ENCODE peak calls at places on chromosomes 5 and 9, in eight cellular contexts. I is KG1; N is stimulated activated CD4-positive, alpha-beta T cell treated with anti-CD3 and anti-CD28 coated beads, Interleukin-2, amount 100 ng/mL, for 24 hours; Q is naive thymus-derived CD8-positive, alpha-beta T cell; R is GM13977; C is NCI-H460; G is myocyte; W is activated CD4-positive, CD25-positive, alpha-beta regulatory T cell treated with anti-CD3 and anti-CD28 coated beads, Interleukin-2, amount 50 U/mL, for 16 hours. E is an unnamed sample.

GRCh38 chr5:148829734-148830133 is 3.3 kb downstream of the ADRB2 start:
- DNase-seq in I (no peak), N (no peak), Q (no peak), R (no peak), C (no peak), G (no peak), W (no peak), E (no peak)

GRCh38 chr5:172943283-172943841 is 15.9 kb upstream of the RPL26L1 start:
- DNase-seq in I (no peak), N (no peak), Q (no peak), R (no peak), C (no peak), G (peak), W (no peak), E (no peak)

GRCh38 chr5:1494780-1495524 is 28.8 kb downstream of the LPCAT1 start:
- DNase-seq in I (peak), N (no peak), Q (no peak), R (no peak), C (no peak), G (no peak), W (no peak), E (no peak)

GRCh38 chr5:124263680-124264491 is 482.6 kb downstream of the ZNF608 start:
- DNase-seq in I (no peak), N (no peak), Q (no peak), R (no peak), C (no peak), G (peak), W (no peak), E (no peak)

GRCh38 chr5:74313896-74314295 is 326.6 kb downstream of the ENC1 start:
- DNase-seq in I (no peak), N (no peak), Q (no peak), R (no peak), C (no peak), G (no peak), W (no peak), E (no peak)

GRCh38 chr9:132207839-132208615 is 46.2 kb downstream of the NTNG2 start:
- DNase-seq in I (no peak), N (no peak), Q (no peak), R (no peak), C (no peak), G (peak), W (no peak), E (no peak)

GRCh38 chr9:94199776-94200175 is 59.3 kb upstream of the ZNF169 start:
- DNase-seq in I (no peak), N (no peak), Q (no peak), R (no peak), C (no peak), G (no peak), W (no peak), E (no peak)

GRCh38 chr5:67350185-67350584 is 153.6 kb upstream of the CD180 start:
- DNase-seq in I (no peak), N (no peak), Q (no peak), R (no peak), C (no peak), G (no peak), W (no peak), E (no peak)

GRCh38 chr5:144710620-144711019 is 539.9 kb downstream of the KCTD16 start:
- DNase-seq in I (no peak), N (no peak), Q (no peak), R (no peak), C (no peak), G (no peak), W (no peak), E (no peak)

GRCh38 chr5:5340206-5340729 is 82.2 kb upstream of the ICE1 start:
- DNase-seq in I (no peak), N (no peak), Q (no peak), R (no peak), C (peak), G (peak), W (no peak), E (no peak)

GRCh38 chr5:154566146-154566680 is 88.2 kb upstream of the HAND1 start:
- DNase-seq in I (no peak), N (no peak), Q (no peak), R (no peak), C (no peak), G (no peak), W (no peak), E (no peak)

GRCh38 chr5:126369995-126370731 is 53.0 kb upstream of the GRAMD2B start:
- DNase-seq in I (no peak), N (no peak), Q (no peak), R (no peak), C (no peak), G (no peak), W (no peak), E (no peak)

GRCh38 chr9:38196721-38197120 is 127.7 kb upstream of the SHB start:
- DNase-seq in I (no peak), N (no peak), Q (no peak), R (no peak), C (no peak), G (no peak), W (no peak), E (no peak)

GRCh38 chr5:145847499-145848497 is 12.7 kb upstream of the PRELID2 start:
- DNase-seq in I (no peak), N (no peak), Q (no peak), R (no peak), C (no peak), G (peak), W (no peak), E (no peak)

GRCh38 chr9:116928283-116928682 is 241.2 kb downstream of the TRIM32 start:
- DNase-seq in I (no peak), N (no peak), Q (no peak), R (no peak), C (no peak), G (no peak), W (no peak), E (no peak)

GRCh38 chr5:34522599-34523381 is 133.3 kb upstream of the RAI14 start:
- DNase-seq in I (peak), N (peak), Q (peak), R (peak), C (peak), G (peak), W (peak), E (peak)

GRCh38 chr9:120890415-120891254 is 13.6 kb upstream of the PHF19 start:
- DNase-seq in I (no peak), N (no peak), Q (no peak), R (no peak), C (no peak), G (no peak), W (no peak), E (peak)

GRCh38 chr5:76742586-76742985 is 26.7 kb downstream of the F2R start:
- DNase-seq in I (no peak), N (no peak), Q (no peak), R (no peak), C (no peak), G (no peak), W (no peak), E (no peak)

GRCh38 chr9:128246471-128246870 is 29.3 kb downstream of the GOLGA2 start:
- DNase-seq in I (peak), N (no peak), Q (no peak), R (no peak), C (no peak), G (no peak), W (no peak), E (no peak)

GRCh38 chr9:21764736-21765245 is 37.6 kb upstream of the MTAP start:
- DNase-seq in I (no peak), N (no peak), Q (no peak), R (no peak), C (no peak), G (no peak), W (no peak), E (no peak)

GRCh38 chr9:33719581-33720374 is 75.6 kb upstream of the PRSS3 start:
- DNase-seq in I (no peak), N (peak), Q (peak), R (peak), C (peak), G (no peak), W (no peak), E (peak)

GRCh38 chr5:157912621-157913325 is 53.8 kb upstream of the CLINT1 start:
- DNase-seq in I (no peak), N (no peak), Q (no peak), R (no peak), C (no peak), G (no peak), W (no peak), E (no peak)

GRCh38 chr9:109414125-109414785 is 83.9 kb downstream of the PTPN3 start:
- DNase-seq in I (no peak), N (no peak), Q (no peak), R (no peak), C (no peak), G (no peak), W (no peak), E (no peak)

GRCh38 chr5:58674711-58675110 is 91.8 kb downstream of the RAB3C start:
- DNase-seq in I (no peak), N (no peak), Q (no peak), R (no peak), C (no peak), G (no peak), W (no peak), E (no peak)

GRCh38 chr5:4941957-4942830 is 197.9 kb upstream of the ADAMTS16 start:
- DNase-seq in I (no peak), N (peak), Q (no peak), R (peak), C (no peak), G (no peak), W (no peak), E (peak)

GRCh38 chr5:5969942-5970483 is 408.3 kb downstream of the MED10 start:
- DNase-seq in I (no peak), N (no peak), Q (no peak), R (no peak), C (no peak), G (no peak), W (no peak), E (no peak)

GRCh38 chr5:74294231-74294705 is 346.3 kb downstream of the ENC1 start:
- DNase-seq in I (peak), N (no peak), Q (no peak), R (peak), C (no peak), G (peak), W (no peak), E (no peak)

GRCh38 chr5:35954175-35954574 is 15.8 kb upstream of the CAPSL start:
- DNase-seq in I (no peak), N (no peak), Q (peak), R (no peak), C (no peak), G (no peak), W (no peak), E (peak)

GRCh38 chr5:119323630-119324000 is 32.2 kb upstream of the TNFAIP8 start:
- DNase-seq in I (no peak), N (no peak), Q (no peak), R (no peak), C (peak), G (peak), W (no peak), E (no peak)

GRCh38 chr5:139460457-139460856 is 2.1 kb downstream of the ECSCR start:
- DNase-seq in I (no peak), N (no peak), Q (no peak), R (no peak), C (no peak), G (peak), W (no peak), E (no peak)

GRCh38 chr9:99326112-99326916 is 104.2 kb downstream of the SEC61B start:
- DNase-seq in I (no peak), N (no peak), Q (no peak), R (no peak), C (no peak), G (peak), W (no peak), E (no peak)

GRCh38 chr5:32329395-32329834 is 16.7 kb upstream of the MTMR12 start:
- DNase-seq in I (peak), N (peak), Q (peak), R (peak), C (peak), G (peak), W (peak), E (peak)

E was measured in stimulated activated naive CD8-positive, alpha-beta T cell treated with anti-CD3 and anti-CD28 coated beads, Interleukin-15, amount 100 ng/mL, for 72 hours.